ENCODE peak calls at places on chromosome 11, in four cellular contexts. U, O, C and G are unnamed samples.

GRCh38 chr11:123431619-123432018 is 1.6 kb downstream of the GRAMD1B start:
- DNase-seq in C (no peak), O (no peak), U (no peak), G (peak)

GRCh38 chr11:106770489-106771100 is 247.7 kb downstream of the GUCY1A2 start:
- DNase-seq in C (no peak), U (no peak), O (no peak), G (no peak)

GRCh38 chr11:83583953-83584352 is 297.8 kb upstream of the CCDC90B start:
- DNase-seq in C (no peak), O (no peak), U (no peak), G (no peak)

GRCh38 chr11:85961930-85962363 is 106.8 kb downstream of the CCDC83 start:
- DNase-seq in O (no peak), U (no peak), C (no peak), G (no peak)

GRCh38 chr11:113532697-113533424 is 57.7 kb upstream of the DRD2 start:
- DNase-seq in O (peak), U (no peak), C (no peak), G (peak)

GRCh38 chr11:44726278-44727113 is at the start of gene TSPAN18:
- DNase-seq in O (no peak), C (peak), U (no peak), G (no peak)

GRCh38 chr11:292211-293121 is 3.5 kb downstream of the PGGHG start:
- DNase-seq in C (peak), U (no peak), O (no peak), G (no peak)

GRCh38 chr11:75583710-75584658 is 21.9 kb downstream of the SERPINH1 start:
- DNase-seq in U (no peak), O (peak), C (peak), G (no peak)

GRCh38 chr11:102422817-102423725 is 29.5 kb downstream of the TMEM123 start:
- DNase-seq in O (no peak), C (no peak), U (no peak), G (no peak)

GRCh38 chr11:65945430-65945911 is at the start of gene TSGA10IP:
- DNase-seq in O (no peak), C (no peak), U (no peak), G (no peak)

GRCh38 chr11:2298131-2298794 is 3.5 kb downstream of the C11orf21 start:
- DNase-seq in U (peak), O (no peak), C (peak), G (no peak)

GRCh38 chr11:11416502-11416901 is 63.5 kb upstream of the CSNK2A3 start:
- DNase-seq in U (no peak), C (no peak), O (no peak), G (peak)

GRCh38 chr11:3041699-3042098 is 15.5 kb downstream of the CARS1 start:
- DNase-seq in U (no peak), O (no peak), C (no peak), G (no peak)

GRCh38 chr11:79249341-79249993 is 191.4 kb downstream of the TENM4 start:
- DNase-seq in U (no peak), C (no peak), O (no peak), G (no peak)

GRCh38 chr11:108616549-108616948 is 23.0 kb upstream of the EXPH5 start:
- DNase-seq in U (no peak), C (no peak), O (no peak), G (no peak)

GRCh38 chr11:17954395-17955252 is 58.2 kb downstream of the SERGEF start:
- DNase-seq in U (no peak), O (no peak), C (no peak), G (peak)

DNA sequence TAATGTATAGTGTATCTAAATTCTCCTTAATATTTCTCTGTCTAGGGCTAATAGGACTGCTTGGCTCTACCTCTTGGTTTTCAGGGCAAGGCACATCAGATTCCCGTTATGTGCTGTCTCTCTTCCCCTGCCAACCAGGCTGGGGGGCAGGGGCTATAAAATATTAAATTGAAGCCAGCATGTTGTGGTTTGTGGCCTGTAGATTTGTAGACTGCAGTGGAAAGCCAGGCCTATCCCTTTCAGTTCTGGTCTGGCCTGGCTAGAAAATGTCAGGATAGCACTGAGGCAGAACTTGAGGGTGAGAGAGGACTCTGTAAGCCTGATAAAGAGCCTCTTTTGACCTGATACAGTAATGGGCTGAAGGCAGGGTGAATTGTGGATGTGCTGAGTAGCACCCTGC is 14.4 kb upstream of the GRK2 start:
- DNase-seq in C (no peak), U (no peak), O (no peak), G (no peak)
- TF ChIP-seq POLR2AphosphoS5 in C (no peak), U (no peak), O (no peak), G (no peak)

GRCh38 chr11:27396259-27396839 is 33.3 kb upstream of the CCDC34 start:
- DNase-seq in U (no peak), O (no peak), C (no peak), G (no peak)

GRCh38 chr11:27392715-27393114 is 29.7 kb upstream of the CCDC34 start:
- DNase-seq in O (no peak), U (no peak), C (no peak), G (no peak)

GRCh38 chr11:27398413-27398780 is 35.4 kb upstream of the CCDC34 start:
- DNase-seq in O (no peak), C (no peak), U (no peak), G (no peak)

GRCh38 chr11:27397619-27398412 is 34.8 kb upstream of the CCDC34 start:
- DNase-seq in O (no peak), U (no peak), C (no peak), G (no peak)

DNA sequence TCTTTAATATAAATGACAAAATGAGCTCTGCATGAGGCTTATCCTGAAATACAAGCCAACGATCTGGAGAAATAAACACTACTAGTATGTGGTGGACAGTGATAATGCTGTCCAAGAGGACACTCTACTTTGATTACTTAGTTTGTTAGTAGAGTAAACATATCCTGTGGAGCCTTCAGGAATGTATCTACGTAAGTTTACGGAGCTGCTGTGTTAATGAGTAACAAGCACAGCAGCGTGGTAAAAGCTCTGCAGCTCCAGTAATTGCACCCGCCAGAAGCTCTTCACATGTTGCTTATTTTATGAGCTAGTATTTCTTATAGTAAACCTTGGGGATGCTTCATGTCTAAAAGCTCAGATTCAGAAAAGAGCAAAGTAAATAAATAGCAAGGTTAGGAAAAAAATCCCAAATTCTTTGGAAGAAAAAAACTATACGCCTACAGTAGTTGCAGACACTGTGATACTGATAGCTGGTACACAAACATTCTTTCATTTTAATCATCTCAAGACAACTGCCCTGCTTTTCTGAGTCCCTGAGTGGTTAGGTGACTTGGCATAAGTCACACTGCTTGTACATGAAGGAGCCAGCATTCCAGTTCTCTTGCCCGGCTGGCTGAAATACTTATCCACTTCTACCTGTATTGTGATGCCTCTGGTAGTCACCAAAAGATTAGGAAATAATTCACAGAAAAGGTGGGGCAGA is 32.7 kb upstream of the CCDC34 start:
- DNase-seq in U (no peak), O (peak), C (no peak), G (no peak)
- TF ChIP-seq POLR2AphosphoS5 in U (no peak), O (peak), C (no peak), G (no peak)

GRCh38 chr11:34223021-34223813 is 117.8 kb downstream of the NAT10 start:
- DNase-seq in O (no peak), C (no peak), U (no peak), G (no peak)
- TF ChIP-seq POLR2AphosphoS5 in O (peak), C (peak), U (peak), G (no peak)

GRCh38 chr11:73078631-73079030 is 63.5 kb downstream of the FCHSD2 start:
- DNase-seq in U (no peak), O (no peak), C (no peak), G (no peak)

GRCh38 chr11:73072935-73073481 is 69.1 kb downstream of the FCHSD2 start:
- DNase-seq in O (no peak), C (no peak), U (no peak), G (no peak)

GRCh38 chr11:73077454-73077853 is 64.7 kb downstream of the FCHSD2 start:
- DNase-seq in C (no peak), O (no peak), U (no peak), G (no peak)
- TF ChIP-seq POLR2AphosphoS5 in C (no peak), O (no peak), U (no peak), G (no peak)